ENCODE peak calls at places on chromosomes 11 and 22, in four cellular contexts. One of them, this sample, is unnamed.

GRCh38 chr22:48781868-48782267 is 1045.8 kb downstream of the BRD1 start:
- DNase-seq in activated T-cell treated with anti-CD3 and anti-CD28 coated beads for 24 hours: no peak
- DNase-seq in naive thymus-derived CD8-positive, alpha-beta T cell: no peak
- DNase-seq in stimulated activated CD4-positive, alpha-beta T cell treated with anti-CD3 and anti-CD28 coated beads, Interleukin-4, amount 100 ng/mL, for 24 hours: no peak
- DNase-seq in this sample: no peak

GRCh38 chr11:1006762-1007161 is 29.8 kb downstream of the MUC6 start:
- DNase-seq in activated T-cell treated with anti-CD3 and anti-CD28 coated beads for 24 hours: no peak
- DNase-seq in naive thymus-derived CD8-positive, alpha-beta T cell: no peak
- DNase-seq in stimulated activated CD4-positive, alpha-beta T cell treated with anti-CD3 and anti-CD28 coated beads, Interleukin-4, amount 100 ng/mL, for 24 hours: no peak
- DNase-seq in this sample: no peak

GRCh38 chr22:19448076-19448607 is 631 bp upstream of the C22orf39 start:
- DNase-seq in activated T-cell treated with anti-CD3 and anti-CD28 coated beads for 24 hours: no peak
- DNase-seq in naive thymus-derived CD8-positive, alpha-beta T cell: no peak
- DNase-seq in stimulated activated CD4-positive, alpha-beta T cell treated with anti-CD3 and anti-CD28 coated beads, Interleukin-4, amount 100 ng/mL, for 24 hours: no peak
- DNase-seq in this sample: peak

GRCh38 chr11:34650528-34650927 is 29.6 kb downstream of the EHF start:
- DNase-seq in activated T-cell treated with anti-CD3 and anti-CD28 coated beads for 24 hours: peak
- DNase-seq in naive thymus-derived CD8-positive, alpha-beta T cell: peak
- DNase-seq in stimulated activated CD4-positive, alpha-beta T cell treated with anti-CD3 and anti-CD28 coated beads, Interleukin-4, amount 100 ng/mL, for 24 hours: peak
- DNase-seq in this sample: no peak

GRCh38 chr22:22810018-22810427 is 77.6 kb upstream of the IGLL5 start:
- DNase-seq in activated T-cell treated with anti-CD3 and anti-CD28 coated beads for 24 hours: no peak
- DNase-seq in naive thymus-derived CD8-positive, alpha-beta T cell: peak
- DNase-seq in stimulated activated CD4-positive, alpha-beta T cell treated with anti-CD3 and anti-CD28 coated beads, Interleukin-4, amount 100 ng/mL, for 24 hours: peak
- DNase-seq in this sample: peak

GRCh38 chr11:45457649-45458048 is 171.5 kb upstream of the SYT13 start:
- DNase-seq in activated T-cell treated with anti-CD3 and anti-CD28 coated beads for 24 hours: no peak
- DNase-seq in naive thymus-derived CD8-positive, alpha-beta T cell: no peak
- DNase-seq in stimulated activated CD4-positive, alpha-beta T cell treated with anti-CD3 and anti-CD28 coated beads, Interleukin-4, amount 100 ng/mL, for 24 hours: no peak
- DNase-seq in this sample: peak

GRCh38 chr11:70587095-70587389 is 188.7 kb downstream of the CTTN start:
- DNase-seq in activated T-cell treated with anti-CD3 and anti-CD28 coated beads for 24 hours: no peak
- DNase-seq in naive thymus-derived CD8-positive, alpha-beta T cell: no peak
- DNase-seq in stimulated activated CD4-positive, alpha-beta T cell treated with anti-CD3 and anti-CD28 coated beads, Interleukin-4, amount 100 ng/mL, for 24 hours: no peak
- DNase-seq in this sample: no peak

GRCh38 chr22:30705710-30706651 is 11.3 kb downstream of the OSBP2 start:
- DNase-seq in activated T-cell treated with anti-CD3 and anti-CD28 coated beads for 24 hours: no peak
- DNase-seq in naive thymus-derived CD8-positive, alpha-beta T cell: no peak
- DNase-seq in stimulated activated CD4-positive, alpha-beta T cell treated with anti-CD3 and anti-CD28 coated beads, Interleukin-4, amount 100 ng/mL, for 24 hours: no peak
- DNase-seq in this sample: peak

GRCh38 chr22:40782521-40782920 is 36.6 kb downstream of the SLC25A17 start:
- DNase-seq in activated T-cell treated with anti-CD3 and anti-CD28 coated beads for 24 hours: no peak
- DNase-seq in naive thymus-derived CD8-positive, alpha-beta T cell: no peak
- DNase-seq in stimulated activated CD4-positive, alpha-beta T cell treated with anti-CD3 and anti-CD28 coated beads, Interleukin-4, amount 100 ng/mL, for 24 hours: no peak
- DNase-seq in this sample: no peak

GRCh38 chr11:116853461-116854073 is 16.1 kb upstream of the APOA1 start:
- DNase-seq in activated T-cell treated with anti-CD3 and anti-CD28 coated beads for 24 hours: peak
- DNase-seq in naive thymus-derived CD8-positive, alpha-beta T cell: peak
- DNase-seq in stimulated activated CD4-positive, alpha-beta T cell treated with anti-CD3 and anti-CD28 coated beads, Interleukin-4, amount 100 ng/mL, for 24 hours: peak
- DNase-seq in this sample: peak

GRCh38 chr11:69542314-69543168 is 61.1 kb downstream of the LINC01488 start:
- DNase-seq in activated T-cell treated with anti-CD3 and anti-CD28 coated beads for 24 hours: no peak
- DNase-seq in naive thymus-derived CD8-positive, alpha-beta T cell: no peak
- DNase-seq in stimulated activated CD4-positive, alpha-beta T cell treated with anti-CD3 and anti-CD28 coated beads, Interleukin-4, amount 100 ng/mL, for 24 hours: no peak
- DNase-seq in this sample: no peak

GRCh38 chr11:87879118-87879517 is 296.1 kb downstream of the RAB38 start:
- DNase-seq in activated T-cell treated with anti-CD3 and anti-CD28 coated beads for 24 hours: no peak
- DNase-seq in naive thymus-derived CD8-positive, alpha-beta T cell: no peak
- DNase-seq in stimulated activated CD4-positive, alpha-beta T cell treated with anti-CD3 and anti-CD28 coated beads, Interleukin-4, amount 100 ng/mL, for 24 hours: no peak
- DNase-seq in this sample: peak

GRCh38 chr11:72113170-72113808 is 794 bp upstream of the ANAPC15 start:
- DNase-seq in activated T-cell treated with anti-CD3 and anti-CD28 coated beads for 24 hours: no peak
- DNase-seq in naive thymus-derived CD8-positive, alpha-beta T cell: no peak
- DNase-seq in stimulated activated CD4-positive, alpha-beta T cell treated with anti-CD3 and anti-CD28 coated beads, Interleukin-4, amount 100 ng/mL, for 24 hours: no peak
- DNase-seq in this sample: peak

GRCh38 chr22:19786959-19787848 is 26.6 kb downstream of the TBX1 start:
- DNase-seq in activated T-cell treated with anti-CD3 and anti-CD28 coated beads for 24 hours: no peak
- DNase-seq in naive thymus-derived CD8-positive, alpha-beta T cell: no peak
- DNase-seq in stimulated activated CD4-positive, alpha-beta T cell treated with anti-CD3 and anti-CD28 coated beads, Interleukin-4, amount 100 ng/mL, for 24 hours: no peak
- DNase-seq in this sample: no peak

GRCh38 chr22:28299760-28300159 is 379.9 kb downstream of the TTC28 start:
- DNase-seq in activated T-cell treated with anti-CD3 and anti-CD28 coated beads for 24 hours: no peak
- DNase-seq in naive thymus-derived CD8-positive, alpha-beta T cell: no peak
- DNase-seq in stimulated activated CD4-positive, alpha-beta T cell treated with anti-CD3 and anti-CD28 coated beads, Interleukin-4, amount 100 ng/mL, for 24 hours: no peak
- DNase-seq in this sample: no peak

GRCh38 chr11:83676061-83676460 is 389.9 kb upstream of the CCDC90B start:
- DNase-seq in activated T-cell treated with anti-CD3 and anti-CD28 coated beads for 24 hours: no peak
- DNase-seq in naive thymus-derived CD8-positive, alpha-beta T cell: no peak
- DNase-seq in stimulated activated CD4-positive, alpha-beta T cell treated with anti-CD3 and anti-CD28 coated beads, Interleukin-4, amount 100 ng/mL, for 24 hours: no peak
- DNase-seq in this sample: no peak

GRCh38 chr22:44697423-44698179 is 4.4 kb upstream of the PRR5 start:
- DNase-seq in activated T-cell treated with anti-CD3 and anti-CD28 coated beads for 24 hours: peak
- DNase-seq in naive thymus-derived CD8-positive, alpha-beta T cell: peak
- DNase-seq in stimulated activated CD4-positive, alpha-beta T cell treated with anti-CD3 and anti-CD28 coated beads, Interleukin-4, amount 100 ng/mL, for 24 hours: peak
- DNase-seq in this sample: peak

GRCh38 chr11:10778217-10778970 is 27.3 kb downstream of the CTR9 start:
- DNase-seq in activated T-cell treated with anti-CD3 and anti-CD28 coated beads for 24 hours: no peak
- DNase-seq in naive thymus-derived CD8-positive, alpha-beta T cell: no peak
- DNase-seq in stimulated activated CD4-positive, alpha-beta T cell treated with anti-CD3 and anti-CD28 coated beads, Interleukin-4, amount 100 ng/mL, for 24 hours: no peak
- DNase-seq in this sample: peak

GRCh38 chr11:76408171-76408965 is 27.2 kb downstream of the GVQW3 start:
- DNase-seq in activated T-cell treated with anti-CD3 and anti-CD28 coated beads for 24 hours: no peak
- DNase-seq in naive thymus-derived CD8-positive, alpha-beta T cell: no peak
- DNase-seq in stimulated activated CD4-positive, alpha-beta T cell treated with anti-CD3 and anti-CD28 coated beads, Interleukin-4, amount 100 ng/mL, for 24 hours: no peak
- DNase-seq in this sample: peak

GRCh38 chr22:29348956-29349355 is 33.5 kb upstream of the RASL10A start:
- DNase-seq in activated T-cell treated with anti-CD3 and anti-CD28 coated beads for 24 hours: no peak
- DNase-seq in naive thymus-derived CD8-positive, alpha-beta T cell: no peak
- DNase-seq in stimulated activated CD4-positive, alpha-beta T cell treated with anti-CD3 and anti-CD28 coated beads, Interleukin-4, amount 100 ng/mL, for 24 hours: no peak
- DNase-seq in this sample: no peak

GRCh38 chr11:89347071-89347470 is 144.1 kb downstream of the NOX4 start:
- DNase-seq in activated T-cell treated with anti-CD3 and anti-CD28 coated beads for 24 hours: no peak
- DNase-seq in naive thymus-derived CD8-positive, alpha-beta T cell: no peak
- DNase-seq in stimulated activated CD4-positive, alpha-beta T cell treated with anti-CD3 and anti-CD28 coated beads, Interleukin-4, amount 100 ng/mL, for 24 hours: no peak
- DNase-seq in this sample: no peak

GRCh38 chr22:46934746-46935491 is 172.5 kb downstream of the TBC1D22A start:
- DNase-seq in activated T-cell treated with anti-CD3 and anti-CD28 coated beads for 24 hours: no peak
- DNase-seq in naive thymus-derived CD8-positive, alpha-beta T cell: no peak
- DNase-seq in stimulated activated CD4-positive, alpha-beta T cell treated with anti-CD3 and anti-CD28 coated beads, Interleukin-4, amount 100 ng/mL, for 24 hours: peak
- DNase-seq in this sample: peak

GRCh38 chr11:2394818-2395105 is 5.8 kb upstream of the TSSC4 start:
- DNase-seq in activated T-cell treated with anti-CD3 and anti-CD28 coated beads for 24 hours: no peak
- DNase-seq in naive thymus-derived CD8-positive, alpha-beta T cell: no peak
- DNase-seq in stimulated activated CD4-positive, alpha-beta T cell treated with anti-CD3 and anti-CD28 coated beads, Interleukin-4, amount 100 ng/mL, for 24 hours: no peak
- DNase-seq in this sample: no peak

GRCh38 chr11:65043881-65044501 is 3.0 kb downstream of the SAC3D1 start:
- DNase-seq in activated T-cell treated with anti-CD3 and anti-CD28 coated beads for 24 hours: no peak
- DNase-seq in naive thymus-derived CD8-positive, alpha-beta T cell: no peak
- DNase-seq in stimulated activated CD4-positive, alpha-beta T cell treated with anti-CD3 and anti-CD28 coated beads, Interleukin-4, amount 100 ng/mL, for 24 hours: no peak
- DNase-seq in this sample: peak

GRCh38 chr11:8652140-8652539 is 30.3 kb downstream of the TRIM66 start:
- DNase-seq in activated T-cell treated with anti-CD3 and anti-CD28 coated beads for 24 hours: no peak
- DNase-seq in naive thymus-derived CD8-positive, alpha-beta T cell: no peak
- DNase-seq in stimulated activated CD4-positive, alpha-beta T cell treated with anti-CD3 and anti-CD28 coated beads, Interleukin-4, amount 100 ng/mL, for 24 hours: no peak
- DNase-seq in this sample: peak

GRCh38 chr11:76153609-76153949 is 52.7 kb downstream of the WNT11 start:
- DNase-seq in activated T-cell treated with anti-CD3 and anti-CD28 coated beads for 24 hours: no peak
- DNase-seq in naive thymus-derived CD8-positive, alpha-beta T cell: no peak
- DNase-seq in stimulated activated CD4-positive, alpha-beta T cell treated with anti-CD3 and anti-CD28 coated beads, Interleukin-4, amount 100 ng/mL, for 24 hours: no peak
- DNase-seq in this sample: peak

GRCh38 chr11:125373426-125374391 is 122.4 kb downstream of the FEZ1 start:
- DNase-seq in activated T-cell treated with anti-CD3 and anti-CD28 coated beads for 24 hours: no peak
- DNase-seq in naive thymus-derived CD8-positive, alpha-beta T cell: no peak
- DNase-seq in stimulated activated CD4-positive, alpha-beta T cell treated with anti-CD3 and anti-CD28 coated beads, Interleukin-4, amount 100 ng/mL, for 24 hours: no peak
- DNase-seq in this sample: no peak

GRCh38 chr22:27677895-27678458 is 123.6 kb downstream of the MN1 start:
- DNase-seq in activated T-cell treated with anti-CD3 and anti-CD28 coated beads for 24 hours: no peak
- DNase-seq in naive thymus-derived CD8-positive, alpha-beta T cell: no peak
- DNase-seq in stimulated activated CD4-positive, alpha-beta T cell treated with anti-CD3 and anti-CD28 coated beads, Interleukin-4, amount 100 ng/mL, for 24 hours: no peak
- DNase-seq in this sample: no peak

GRCh38 chr11:848380-848931 is 5.8 kb downstream of the TSPAN4 start:
- DNase-seq in activated T-cell treated with anti-CD3 and anti-CD28 coated beads for 24 hours: peak
- DNase-seq in naive thymus-derived CD8-positive, alpha-beta T cell: peak
- DNase-seq in stimulated activated CD4-positive, alpha-beta T cell treated with anti-CD3 and anti-CD28 coated beads, Interleukin-4, amount 100 ng/mL, for 24 hours: peak
- DNase-seq in this sample: peak

GRCh38 chr11:106344392-106344791 is 266.9 kb downstream of the AASDHPPT start:
- DNase-seq in activated T-cell treated with anti-CD3 and anti-CD28 coated beads for 24 hours: no peak
- DNase-seq in naive thymus-derived CD8-positive, alpha-beta T cell: no peak
- DNase-seq in stimulated activated CD4-positive, alpha-beta T cell treated with anti-CD3 and anti-CD28 coated beads, Interleukin-4, amount 100 ng/mL, for 24 hours: no peak
- DNase-seq in this sample: no peak

GRCh38 chr11:101327908-101328307 is 198.3 kb upstream of the PGR start:
- DNase-seq in activated T-cell treated with anti-CD3 and anti-CD28 coated beads for 24 hours: no peak
- DNase-seq in naive thymus-derived CD8-positive, alpha-beta T cell: no peak
- DNase-seq in stimulated activated CD4-positive, alpha-beta T cell treated with anti-CD3 and anti-CD28 coated beads, Interleukin-4, amount 100 ng/mL, for 24 hours: no peak
- DNase-seq in this sample: no peak

GRCh38 chr11:2890466-2891241 is 5.1 kb upstream of the CDKN1C start:
- DNase-seq in activated T-cell treated with anti-CD3 and anti-CD28 coated beads for 24 hours: no peak
- DNase-seq in naive thymus-derived CD8-positive, alpha-beta T cell: no peak
- DNase-seq in stimulated activated CD4-positive, alpha-beta T cell treated with anti-CD3 and anti-CD28 coated beads, Interleukin-4, amount 100 ng/mL, for 24 hours: no peak
- DNase-seq in this sample: peak

GRCh38 chr11:12547953-12548650 is 126.1 kb upstream of the TEAD1 start:
- DNase-seq in activated T-cell treated with anti-CD3 and anti-CD28 coated beads for 24 hours: no peak
- DNase-seq in naive thymus-derived CD8-positive, alpha-beta T cell: no peak
- DNase-seq in stimulated activated CD4-positive, alpha-beta T cell treated with anti-CD3 and anti-CD28 coated beads, Interleukin-4, amount 100 ng/mL, for 24 hours: no peak
- DNase-seq in this sample: no peak

GRCh38 chr11:42048141-42048540 is 588.7 kb upstream of the LRRC4C start:
- DNase-seq in activated T-cell treated with anti-CD3 and anti-CD28 coated beads for 24 hours: no peak
- DNase-seq in naive thymus-derived CD8-positive, alpha-beta T cell: no peak
- DNase-seq in stimulated activated CD4-positive, alpha-beta T cell treated with anti-CD3 and anti-CD28 coated beads, Interleukin-4, amount 100 ng/mL, for 24 hours: no peak
- DNase-seq in this sample: no peak

GRCh38 chr11:12110714-12111481 is 508 bp downstream of the MICAL2 start:
- DNase-seq in activated T-cell treated with anti-CD3 and anti-CD28 coated beads for 24 hours: no peak
- DNase-seq in naive thymus-derived CD8-positive, alpha-beta T cell: peak
- DNase-seq in stimulated activated CD4-positive, alpha-beta T cell treated with anti-CD3 and anti-CD28 coated beads, Interleukin-4, amount 100 ng/mL, for 24 hours: peak
- DNase-seq in this sample: peak

GRCh38 chr22:43239102-43239875 is 52.4 kb upstream of the TTLL12 start:
- DNase-seq in activated T-cell treated with anti-CD3 and anti-CD28 coated beads for 24 hours: no peak
- DNase-seq in naive thymus-derived CD8-positive, alpha-beta T cell: no peak
- DNase-seq in stimulated activated CD4-positive, alpha-beta T cell treated with anti-CD3 and anti-CD28 coated beads, Interleukin-4, amount 100 ng/mL, for 24 hours: no peak
- DNase-seq in this sample: no peak

GRCh38 chr22:29871684-29872083 is 11.3 kb upstream of the MTMR3 start:
- DNase-seq in activated T-cell treated with anti-CD3 and anti-CD28 coated beads for 24 hours: no peak
- DNase-seq in naive thymus-derived CD8-positive, alpha-beta T cell: no peak
- DNase-seq in stimulated activated CD4-positive, alpha-beta T cell treated with anti-CD3 and anti-CD28 coated beads, Interleukin-4, amount 100 ng/mL, for 24 hours: no peak
- DNase-seq in this sample: no peak

This sample was measured in ELR.